ENCODE peak calls at places on chromosomes 4 and X, in seven cellular contexts. C, E, B, Z, X, N and P are unnamed samples.
A peak's percentile ranks its signal among the peaks of the same experiment; 100 is the strongest.

GRCh38 chrX:46204721-46205422 is 340.3 kb downstream of the ZNF674 start:
- DNase-seq in C (no peak), E (no peak), B (no peak), Z (no peak), X (no peak), N (no peak), P (peak; percentile 15)

GRCh38 chrX:22800806-22801205 is 199.0 kb upstream of the DDX53 start:
- DNase-seq in C (peak; percentile 13), E (no peak), B (no peak), Z (no peak), X (no peak), N (no peak), P (no peak)

GRCh38 chr4:80336582-80336981 is 1.1 kb downstream of the CFAP299 start:
- DNase-seq in C (peak; percentile 29), E (no peak), B (no peak), Z (no peak), X (no peak), N (no peak), P (peak; percentile 30)

GRCh38 chr4:104449537-104449936 is 45.2 kb downstream of the CXXC4 start:
- DNase-seq in C (no peak), E (no peak), B (no peak), Z (no peak), X (no peak), N (no peak), P (no peak)

GRCh38 chr4:173370477-173371291 is at the start of gene SAP30:
- DNase-seq in C (peak; percentile 95), E (peak; percentile 99), B (peak; percentile 63), Z (peak; percentile 99), X (peak; percentile 98), N (peak; percentile 97), P (peak; percentile 91)

GRCh38 chr4:170399894-170400293 is 310.1 kb upstream of the AADAT start:
- DNase-seq in C (peak; percentile 12), E (no peak), B (no peak), Z (no peak), X (no peak), N (no peak), P (no peak)

GRCh38 chr4:183182873-183183725 is 84.0 kb downstream of the WWC2 start:
- DNase-seq in C (peak; percentile 50), E (peak; percentile 45), B (no peak), Z (peak; percentile 13), X (no peak), N (no peak), P (peak; percentile 61)

GRCh38 chrX:13046035-13046851 is 1.8 kb upstream of the FAM9C start:
- DNase-seq in C (no peak), E (no peak), B (no peak), Z (no peak), X (no peak), N (no peak), P (no peak)

GRCh38 chrX:41781500-41781899 is 57.5 kb downstream of the GPR82 start:
- DNase-seq in C (peak; percentile 39), E (no peak), B (no peak), Z (no peak), X (no peak), N (no peak), P (peak; percentile 18)

GRCh38 chr4:26719954-26720552 is 136.2 kb downstream of the TBC1D19 start:
- DNase-seq in C (peak; percentile 52), E (no peak), B (peak; percentile 17), Z (no peak), X (no peak), N (no peak), P (no peak)

GRCh38 chr4:11152684-11153083 is 276.0 kb downstream of the HS3ST1 start:
- DNase-seq in C (no peak), E (no peak), B (no peak), Z (no peak), X (no peak), N (no peak), P (no peak)

GRCh38 chrX:101191217-101191750 is 28.3 kb upstream of the DRP2 start:
- DNase-seq in C (no peak), E (peak; percentile 38), B (no peak), Z (no peak), X (no peak), N (no peak), P (no peak)

GRCh38 chrX:17030580-17031285 is 84.3 kb downstream of the REPS2 start:
- DNase-seq in C (no peak), E (no peak), B (no peak), Z (no peak), X (no peak), N (no peak), P (no peak)

GRCh38 chrX:30241724-30242415 is at the start of gene MAGEB4:
- DNase-seq in C (no peak), E (no peak), B (no peak), Z (no peak), X (no peak), N (no peak), P (no peak)

GRCh38 chr4:75841641-75842520 is 60.4 kb downstream of the PPEF2 start:
- DNase-seq in C (no peak), E (no peak), B (no peak), Z (no peak), X (no peak), N (no peak), P (no peak)

GRCh38 chr4:165151734-165152133 is 39.1 kb upstream of the TMEM192 start:
- DNase-seq in C (no peak), E (no peak), B (no peak), Z (no peak), X (no peak), N (no peak), P (no peak)

GRCh38 chr4:770022-770421 is 55.9 kb downstream of the CPLX1 start:
- DNase-seq in C (no peak), E (no peak), B (no peak), Z (no peak), X (no peak), N (no peak), P (no peak)

GRCh38 chr4:75939890-75940691 is 722 bp downstream of the NAAA start:
- DNase-seq in C (peak; percentile 70), E (peak; percentile 87), B (no peak), Z (peak; percentile 22), X (peak; percentile 63), N (peak; percentile 50), P (peak; percentile 36)

GRCh38 chr4:3043272-3044020 is 30.9 kb downstream of the HTT-AS start:
- DNase-seq in C (no peak), E (no peak), B (no peak), Z (no peak), X (no peak), N (no peak), P (no peak)

GRCh38 chr4:76892001-76892400 is 5.9 kb downstream of the SOWAHB start:
- DNase-seq in C (no peak), E (no peak), B (no peak), Z (no peak), X (no peak), N (no peak), P (no peak)

GRCh38 chrX:122622800-122623199 is 561.3 kb upstream of the GRIA3 start:
- DNase-seq in C (no peak), E (no peak), B (no peak), Z (no peak), X (no peak), N (no peak), P (no peak)

GRCh38 chr4:92969650-92970370 is 666.0 kb downstream of the GRID2 start:
- DNase-seq in C (peak; percentile 88), E (no peak), B (no peak), Z (no peak), X (no peak), N (no peak), P (no peak)

GRCh38 chr4:153218961-153219360 is 14.7 kb downstream of the TRIM2 start:
- DNase-seq in C (no peak), E (no peak), B (no peak), Z (no peak), X (no peak), N (no peak), P (peak; percentile 18)

GRCh38 chr4:122562436-122562835 is 58.4 kb downstream of the IL21 start:
- DNase-seq in C (no peak), E (no peak), B (no peak), Z (no peak), X (no peak), N (no peak), P (no peak)

GRCh38 chr4:153684182-153685073 is at the start of gene TLR2:
- DNase-seq in C (peak; percentile 39), E (peak; percentile 88), B (no peak), Z (peak; percentile 24), X (peak; percentile 74), N (peak; percentile 23), P (peak; percentile 67)

GRCh38 chr4:166499820-166500219 is 626.8 kb downstream of the TLL1 start:
- DNase-seq in C (no peak), E (no peak), B (no peak), Z (no peak), X (no peak), N (no peak), P (no peak)

GRCh38 chr4:71290074-71290473 is 48.7 kb upstream of the SLC4A4 start:
- DNase-seq in C (peak; percentile 93), E (no peak), B (no peak), Z (no peak), X (no peak), N (no peak), P (no peak)

GRCh38 chr4:87995435-87995834 is 12.0 kb upstream of the PKD2 start:
- DNase-seq in C (no peak), E (no peak), B (no peak), Z (no peak), X (no peak), N (no peak), P (no peak)